ENCODE peak calls at places on chromosomes 16 and 17, in four cellular contexts. D is HEK293T, A is hepatic stellate cell, E is H7. U is an unnamed sample.

GRCh38 chr16:50360779-50361178 is 8.0 kb downstream of the BRD7 start:
- DNase-seq in E (no peak), A (no peak), D (no peak), U (no peak)

GRCh38 chr16:24051125-24051524 is 205.0 kb upstream of the CACNG3 start:
- DNase-seq in E (peak), A (no peak), D (no peak), U (no peak)

GRCh38 chr17:59371426-59372099 is 40.1 kb downstream of the YPEL2 start:
- DNase-seq in E (no peak), D (no peak), A (peak), U (no peak)

GRCh38 chr17:7932949-7933348 is 943 bp downstream of the CNTROB start:
- DNase-seq in E (peak), D (peak), A (peak), U (peak)

GRCh38 chr17:80743181-80743771 is 198.6 kb downstream of the RPTOR start:
- DNase-seq in A (no peak), E (no peak), D (no peak), U (no peak)

GRCh38 chr17:82536220-82537201 is 17.0 kb downstream of the FOXK2 start:
- DNase-seq in A (peak), D (no peak), E (no peak), U (peak)

GRCh38 chr16:29738514-29738913 is 7.3 kb downstream of the C16orf54 start:
- DNase-seq in D (no peak), A (no peak), E (no peak), U (no peak)

GRCh38 chr16:23949630-23950290 is 114.0 kb downstream of the PRKCB start:
- DNase-seq in E (no peak), D (no peak), A (no peak), U (no peak)

GRCh38 chr16:56999409-57000270 is 10.3 kb downstream of the NLRC5 start:
- DNase-seq in D (no peak), A (no peak), E (peak), U (no peak)

GRCh38 chr16:27408012-27408601 is 6.1 kb downstream of the IL21R start:
- DNase-seq in A (peak), D (no peak), E (no peak), U (peak)

GRCh38 chr16:67750466-67750865 is 31.4 kb upstream of the GFOD2 start:
- DNase-seq in E (no peak), A (no peak), D (no peak), U (no peak)

GRCh38 chr17:17044846-17045561 is 2.7 kb downstream of the MPRIP start:
- DNase-seq in A (peak), D (no peak), E (peak), U (no peak)

GRCh38 chr16:11089504-11090124 is 145.2 kb downstream of the CLEC16A start:
- DNase-seq in D (no peak), A (peak), E (no peak), U (peak)

GRCh38 chr16:76035689-76036088 is 241.5 kb upstream of the CNTNAP4 start:
- DNase-seq in E (no peak), D (no peak), A (no peak), U (no peak)

GRCh38 chr16:56884026-56884582 is 19.1 kb downstream of the SLC12A3 start:
- DNase-seq in A (no peak), E (no peak), D (no peak), U (no peak)

GRCh38 chr17:51260960-51261958 is 913 bp downstream of the UTP18 start:
- DNase-seq in A (peak), D (peak), E (peak), U (peak)

GRCh38 chr16:66388350-66389139 is 22.1 kb downstream of the CDH5 start:
- DNase-seq in A (no peak), D (no peak), E (no peak), U (no peak)

GRCh38 chr16:73549960-73550359 is 502.0 kb upstream of the ZFHX3 start:
- DNase-seq in D (no peak), E (no peak), A (no peak), U (no peak)

GRCh38 chr17:74812109-74812864 is 36.1 kb upstream of the NAT9 start:
- DNase-seq in D (no peak), E (peak), A (no peak), U (no peak)

GRCh38 chr16:87295259-87295658 is 21.9 kb downstream of the C16orf95 start:
- DNase-seq in D (peak), A (no peak), E (peak), U (no peak)

GRCh38 chr16:19338335-19338734 is 52.8 kb downstream of the CLEC19A start:
- DNase-seq in A (no peak), D (peak), E (no peak), U (no peak)